ENCODE peak calls at places on chromosomes 4 and X, in five cellular contexts. Z is WTC11, R is HepG2, X is A549, S is GM12878. D is an unnamed sample.

GRCh38 chr4:147057631-147057980 is 111.9 kb upstream of the TTC29 start:
- DNase-seq in Z (no peak), X (no peak), S (no peak), R (no peak), D (peak; percentile 41)

GRCh38 chr4:124970011-124970410 is 257.5 kb upstream of the ANKRD50 start:
- DNase-seq in X (no peak), S (no peak), Z (no peak), R (no peak), D (no peak)

GRCh38 chr4:74284074-74284473 is 24.2 kb upstream of the EPGN start:
- DNase-seq in Z (no peak), R (no peak), S (no peak), X (peak; percentile 6), D (no peak)

GRCh38 chr4:75686346-75686745 is 13.1 kb upstream of the G3BP2 start:
- DNase-seq in X (no peak), R (no peak), Z (no peak), S (no peak), D (no peak)

GRCh38 chr4:156832886-156833285 is 138.7 kb downstream of the PDGFC start:
- DNase-seq in R (no peak), S (no peak), X (no peak), Z (no peak), D (no peak)

GRCh38 chrX:129982300-129983246 is at the start of gene BCORL1:
- DNase-seq in Z (peak; percentile 83), X (peak; percentile 94), S (peak; percentile 66), R (peak; percentile 75), D (peak; percentile 96)

GRCh38 chrX:150767475-150768131 is 74.4 kb downstream of the MTMR1 start:
- DNase-seq in R (no peak), Z (no peak), X (no peak), S (no peak), D (peak; percentile 96)

GRCh38 chrX:123846598-123847038 is 13.2 kb upstream of the XIAP start:
- DNase-seq in Z (no peak), S (no peak), R (no peak), X (peak; percentile 50), D (no peak)

GRCh38 chr4:180060159-180060889 is 2182.9 kb upstream of the TENM3 start:
- DNase-seq in R (no peak), S (no peak), Z (no peak), X (peak; percentile 23), D (peak; percentile 18)

GRCh38 chrX:129235903-129236302 is 287.4 kb downstream of the SMARCA1 start:
- DNase-seq in S (no peak), R (no peak), Z (no peak), X (no peak), D (no peak)

GRCh38 chrX:122866527-122866926 is 317.6 kb upstream of the GRIA3 start:
- DNase-seq in R (no peak), Z (no peak), S (no peak), X (peak; percentile 55), D (peak; percentile 5)

GRCh38 chrX:40153335-40154221 is 55.8 kb upstream of the BCOR start:
- DNase-seq in X (peak; percentile 41), S (no peak), R (no peak), Z (peak; percentile 26), D (peak; percentile 92)
- TF ChIP-seq MAX in X (peak; percentile 74), S (no peak), R (no peak), Z (peak; percentile 37), D (peak; percentile 62)

GRCh38 chr4:24736066-24736465 is 59.3 kb upstream of the SOD3 start:
- DNase-seq in S (no peak), R (no peak), Z (peak; percentile 31), X (peak; percentile 9), D (peak; percentile 28)
- TF ChIP-seq MAX in S (no peak), R (no peak), Z (no peak), X (no peak), D (no peak)

DNA sequence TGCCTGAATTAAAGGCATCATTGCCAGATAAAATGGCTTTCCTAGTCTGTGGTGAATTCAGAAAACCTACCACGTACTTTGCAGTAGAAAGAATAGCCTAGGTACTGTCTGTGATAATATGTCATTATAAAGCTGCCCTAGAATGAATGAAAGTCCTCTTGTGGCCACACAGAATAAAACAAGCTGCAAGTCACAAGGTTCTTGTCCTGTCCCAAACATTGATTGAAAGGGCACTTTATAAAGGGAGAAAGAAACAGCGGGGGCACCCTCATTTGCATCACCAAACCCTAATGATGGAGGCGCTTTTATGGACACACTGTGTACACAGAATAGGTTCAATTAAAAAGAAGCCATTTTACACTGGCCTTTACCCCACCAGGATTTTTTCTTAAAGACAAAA is 364.8 kb downstream of the AFF2 start:
- DNase-seq in R (no peak), Z (no peak), X (no peak), S (no peak), D (no peak)
- TF ChIP-seq MAX in R (no peak), Z (no peak), X (no peak), S (no peak), D (no peak)

GRCh38 chr4:26589699-26590098 is 5.8 kb downstream of the TBC1D19 start:
- DNase-seq in R (no peak), Z (no peak), X (no peak), S (no peak), D (no peak)

GRCh38 chr4:26579169-26579568 is 4.7 kb upstream of the TBC1D19 start:
- DNase-seq in S (no peak), X (no peak), Z (no peak), R (no peak), D (no peak)

GRCh38 chr4:26583865-26584652 is at the start of gene TBC1D19:
- DNase-seq in S (peak; percentile 56), R (peak; percentile 70), X (peak; percentile 88), Z (peak; percentile 86), D (peak; percentile 95)

GRCh38 chr4:26583538-26583864 is 383 bp upstream of the TBC1D19 start:
- DNase-seq in R (no peak), X (no peak), Z (no peak), S (no peak), D (no peak)

GRCh38 chr4:26584725-26585124 is 841 bp downstream of the TBC1D19 start:
- DNase-seq in R (no peak), X (no peak), Z (no peak), S (no peak), D (no peak)
- TF ChIP-seq MAX in R (no peak), X (no peak), Z (no peak), S (no peak), D (no peak)

GRCh38 chr4:136750898-136751297 is 781.4 kb downstream of the PCDH18 start:
- DNase-seq in S (no peak), R (peak; percentile 5), Z (no peak), X (peak; percentile 24), D (no peak)

GRCh38 chr4:136751530-136751929 is 780.8 kb downstream of the PCDH18 start:
- DNase-seq in X (no peak), R (no peak), Z (no peak), S (no peak), D (no peak)

GRCh38 chr4:136749988-136750387 is 782.3 kb downstream of the PCDH18 start:
- DNase-seq in R (no peak), S (no peak), X (no peak), Z (no peak), D (no peak)

GRCh38 chr4:136755531-136755916 is 776.8 kb downstream of the PCDH18 start:
- DNase-seq in R (no peak), Z (no peak), X (no peak), S (no peak), D (no peak)

DNA sequence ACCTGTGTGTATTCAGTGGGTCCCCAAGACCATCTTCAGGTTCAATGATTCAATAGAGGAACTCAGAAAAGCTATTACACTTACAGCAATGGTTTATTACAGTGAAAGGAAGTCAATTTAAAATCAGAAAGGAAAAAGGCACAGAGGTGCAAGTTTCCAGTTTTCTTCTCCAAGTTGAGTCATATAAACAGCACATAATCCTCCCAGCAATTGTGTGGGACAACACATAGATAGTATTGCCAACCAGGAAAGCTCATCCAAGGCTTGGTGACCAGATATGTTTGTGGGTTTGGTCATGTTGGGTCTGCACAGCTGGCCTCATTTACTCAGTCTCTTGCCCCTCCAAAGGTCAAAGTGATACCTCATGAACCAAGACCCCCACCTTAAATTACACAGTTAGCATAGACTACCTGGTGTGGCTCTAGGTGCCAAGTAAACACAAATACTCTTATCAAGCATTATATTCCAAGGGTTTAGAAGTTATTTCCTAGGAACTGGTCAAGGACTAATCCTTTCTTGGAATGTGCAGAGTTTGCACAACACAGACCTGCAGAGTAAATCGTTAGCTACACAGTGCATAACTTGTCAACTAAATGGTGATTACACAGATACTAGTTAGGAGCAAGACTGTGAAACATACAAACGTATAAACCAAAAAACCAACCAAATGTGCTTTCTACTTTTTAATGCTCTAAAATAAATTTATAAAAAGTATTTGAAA is 777.3 kb downstream of the PCDH18 start:
- DNase-seq in X (no peak), R (no peak), Z (no peak), S (no peak), D (no peak)
- TF ChIP-seq MAX in X (no peak), R (no peak), Z (no peak), S (no peak), D (no peak)

DNA sequence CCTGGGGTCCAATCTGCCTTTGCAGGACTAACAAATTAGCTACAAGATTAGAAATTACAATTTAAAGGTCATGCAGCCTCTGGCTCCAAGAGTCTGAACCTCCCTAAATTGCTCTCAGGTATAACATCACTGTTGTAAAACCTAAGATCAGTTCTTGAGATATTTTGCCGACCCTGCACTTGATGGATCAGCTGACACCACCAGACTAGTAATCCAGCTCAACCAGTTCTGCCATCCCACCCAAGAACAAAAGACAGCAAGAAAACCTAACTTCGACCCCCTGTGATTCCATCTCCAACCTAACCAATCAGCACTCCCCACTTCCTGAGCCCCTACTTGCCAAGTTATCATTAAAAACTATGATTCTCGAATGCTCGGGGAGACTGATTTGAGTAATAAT is 323.0 kb upstream of the BOD1L1 start:
- DNase-seq in Z (no peak), X (no peak), S (no peak), R (no peak), D (no peak)
- TF ChIP-seq MAX in Z (no peak), X (no peak), S (no peak), R (no peak), D (no peak)